ENCODE peak calls at places on chromosomes 4 and X, in seven cellular contexts. K is astrocyte of the hippocampus, V is iPS-NIHi11, R is HCEC 1CT, O is neuronal stem cell, A is HCT116, P is tibial artery. Z is an unnamed sample.

GRCh38 chr4:87555751-87556619 is 26.8 kb upstream of the SPARCL1 start:
- DNase-seq in R (peak), V (no peak), P (peak), A (no peak), K (peak), O (no peak), Z (no peak)

GRCh38 chr4:57548856-57549255 is 438.7 kb upstream of the IGFBP7 start:
- DNase-seq in K (no peak), P (no peak), V (no peak), A (no peak), R (no peak), O (no peak), Z (no peak)

GRCh38 chr4:183600189-183600685 is 58.7 kb downstream of the RWDD4 start:
- DNase-seq in O (no peak), R (no peak), A (no peak), V (peak), K (peak), P (no peak), Z (no peak)

GRCh38 chrX:134745636-134746378 is 87.5 kb upstream of the PLAC1 start:
- DNase-seq in K (no peak), R (no peak), A (no peak), V (no peak), P (no peak), O (no peak), Z (no peak)

GRCh38 chrX:135591871-135592270 is 71.4 kb downstream of the INTS6L start:
- DNase-seq in A (no peak), V (no peak), R (no peak), K (no peak), O (no peak), P (no peak), Z (no peak)

GRCh38 chr4:102586644-102587021 is 85.5 kb downstream of the NFKB1 start:
- DNase-seq in V (no peak), R (no peak), O (no peak), P (no peak), K (no peak), A (no peak), Z (no peak)

GRCh38 chr4:81620442-81620841 is 148.7 kb upstream of the RASGEF1B start:
- DNase-seq in P (no peak), A (no peak), R (no peak), K (no peak), O (no peak), V (no peak), Z (no peak)

GRCh38 chr4:40454816-40455215 is 119.7 kb downstream of the CHRNA9 start:
- DNase-seq in R (no peak), K (no peak), A (no peak), P (no peak), V (no peak), O (no peak), Z (no peak)

GRCh38 chr4:152778656-152779512 is 646 bp downstream of the TIGD4 start:
- DNase-seq in P (no peak), V (peak), A (no peak), O (no peak), R (no peak), K (peak), Z (peak)

GRCh38 chr4:20017439-20017838 is 234.3 kb upstream of the SLIT2 start:
- DNase-seq in A (no peak), P (no peak), O (no peak), K (no peak), V (no peak), R (peak), Z (no peak)

GRCh38 chr4:37715889-37716402 is 29.8 kb upstream of the RELL1 start:
- DNase-seq in R (peak), P (no peak), O (no peak), K (peak), V (no peak), A (no peak), Z (no peak)

GRCh38 chr4:21848001-21848400 is 100.6 kb downstream of the KCNIP4 start:
- DNase-seq in A (no peak), P (no peak), K (no peak), O (no peak), R (no peak), V (no peak), Z (no peak)

GRCh38 chr4:84750260-84750955 is 167.5 kb downstream of the CDS1 start:
- DNase-seq in O (peak), P (no peak), K (peak), R (peak), A (peak), V (peak), Z (no peak)

GRCh38 chr4:38500433-38500832 is 163.6 kb upstream of the KLF3 start:
- DNase-seq in O (no peak), A (no peak), P (no peak), K (no peak), R (no peak), V (no peak), Z (no peak)

GRCh38 chrX:40099046-40099968 is 1.5 kb upstream of the BCOR start:
- DNase-seq in V (no peak), R (peak), O (no peak), P (peak), K (peak), A (no peak), Z (peak)